ENCODE peak calls at places on chromosomes 5 and 9, in six cellular contexts. H is aorta; O is naive thymus-derived CD4-positive, alpha-beta T cell; C is transverse colon; U is body of pancreas; I is heart right ventricle. B is an unnamed sample.

GRCh38 chr9:8724284-8725018 is 924.9 kb upstream of the DMAC1 start:
- DNase-seq in I (no peak), H (peak), C (no peak), U (no peak), O (no peak), B (no peak)

GRCh38 chr9:89603629-89604462 is 966 bp upstream of the GADD45G start:
- DNase-seq in C (peak), I (peak), O (no peak), H (peak), U (peak), B (peak)

GRCh38 chr9:76773051-76773450 is 8.8 kb downstream of the PCA3 start:
- DNase-seq in I (no peak), U (no peak), H (no peak), C (no peak), O (no peak), B (no peak)

GRCh38 chr5:14216902-14217301 is 73.8 kb downstream of the TRIO start:
- DNase-seq in I (no peak), O (no peak), H (no peak), C (no peak), U (no peak), B (no peak)

GRCh38 chr9:114777841-114778240 is 28.0 kb downstream of the TNFSF15 start:
- DNase-seq in H (no peak), C (no peak), U (no peak), O (no peak), I (no peak), B (no peak)

GRCh38 chr5:119356384-119357188 is 767 bp downstream of the TNFAIP8 start:
- DNase-seq in O (no peak), I (no peak), C (no peak), U (no peak), H (no peak), B (no peak)

GRCh38 chr5:15850536-15850935 is 329.1 kb downstream of the MARCHF11 start:
- DNase-seq in U (no peak), I (no peak), C (no peak), H (no peak), O (no peak), B (no peak)

GRCh38 chr5:117357886-117358285 is 783.3 kb upstream of the SEMA6A start:
- DNase-seq in I (no peak), H (no peak), O (no peak), U (no peak), C (no peak), B (no peak)

GRCh38 chr9:134834957-134835419 is 45.6 kb upstream of the FCN2 start:
- DNase-seq in O (no peak), C (no peak), U (no peak), I (no peak), H (no peak), B (no peak)

GRCh38 chr5:73327908-73328455 is 120.6 kb downstream of the FOXD1 start:
- DNase-seq in O (no peak), U (no peak), C (no peak), I (no peak), H (no peak), B (no peak)

GRCh38 chr5:28945859-28946258 is 1907.5 kb upstream of the CDH9 start:
- DNase-seq in I (no peak), C (no peak), H (no peak), O (no peak), U (no peak), B (no peak)

GRCh38 chr5:151739395-151739794 is 19.0 kb downstream of the ATOX1 start:
- DNase-seq in U (no peak), C (no peak), I (no peak), H (no peak), O (no peak), B (no peak)

GRCh38 chr5:151741678-151742423 is 16.6 kb downstream of the ATOX1 start:
- DNase-seq in H (no peak), O (no peak), U (no peak), I (no peak), C (no peak), B (no peak)

GRCh38 chr5:151739939-151740335 is 18.5 kb downstream of the ATOX1 start:
- DNase-seq in O (no peak), I (no peak), C (no peak), U (no peak), H (no peak), B (no peak)

GRCh38 chr5:151740336-151740942 is 18.0 kb downstream of the ATOX1 start:
- DNase-seq in U (peak), C (peak), O (no peak), H (peak), I (peak), B (no peak)

DNA sequence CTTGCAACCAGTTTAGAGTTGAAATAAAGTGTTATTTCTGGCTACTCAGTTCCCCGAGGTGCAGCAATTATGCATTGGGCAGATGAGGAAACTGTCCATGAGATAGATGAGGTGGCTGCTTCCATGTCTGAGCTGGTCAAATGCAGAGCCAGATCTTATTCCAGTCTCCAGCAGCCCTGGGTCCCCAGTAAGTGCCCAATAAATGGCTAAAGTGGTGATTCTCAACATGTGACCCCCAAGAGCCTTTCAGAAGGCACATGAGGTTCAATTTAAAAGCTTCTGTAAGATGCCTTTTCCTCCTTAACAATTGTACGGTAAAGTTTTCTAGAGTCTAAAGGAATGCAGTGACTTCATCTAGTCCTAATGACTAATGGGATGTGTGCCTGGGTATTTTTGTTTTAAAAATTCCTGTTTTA is 17.5 kb downstream of the ATOX1 start:
- DNase-seq in C (no peak), U (no peak), H (no peak), I (no peak), O (no peak), B (no peak)
- H3K4me3 ChIP-seq in C (no peak), U (no peak), H (no peak), I (no peak), O (no peak), B (no peak)

GRCh38 chr9:133461975-133462374 is 2.2 kb downstream of the CACFD1 start:
- DNase-seq in C (no peak), H (no peak), I (no peak), O (no peak), U (no peak), B (peak)
- H3K27ac ChIP-seq in C (no peak), H (no peak), I (no peak), O (no peak), U (no peak), B (no peak)

DNA sequence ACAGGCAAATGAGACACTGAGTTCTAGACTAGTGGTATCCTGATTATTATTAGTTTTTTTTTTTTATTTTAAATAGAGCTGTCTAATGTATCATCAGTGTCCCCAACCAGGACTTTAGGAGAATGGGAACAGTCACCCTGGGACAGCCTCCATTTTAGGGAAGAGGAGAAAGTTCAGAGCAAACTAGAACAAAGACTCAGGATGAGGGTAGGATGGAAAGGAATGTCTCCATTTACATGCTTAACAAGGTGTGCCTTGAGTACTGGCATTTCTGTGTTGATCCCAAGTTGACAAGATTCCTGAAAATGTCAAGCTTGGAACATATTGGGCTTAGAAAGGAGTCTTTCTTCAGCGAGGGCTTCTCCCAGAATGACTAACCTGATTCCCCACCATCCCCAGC is 223.5 kb downstream of the ARRDC3 start:
- DNase-seq in I (no peak), H (no peak), O (no peak), C (no peak), U (no peak), B (no peak)
- H3K4me3 ChIP-seq in I (no peak), H (no peak), O (no peak), C (no peak), U (no peak), B (no peak)

GRCh38 chr9:98472216-98472615 is 216.8 kb upstream of the TBC1D2 start:
- DNase-seq in C (no peak), U (no peak), O (no peak), I (no peak), H (no peak), B (no peak)
- H3K27ac ChIP-seq in C (no peak), U (no peak), O (no peak), I (no peak), H (no peak), B (no peak)

B was measured in right lobe of liver.